ENCODE peak calls at places on chromosomes 2 and 18, in six cellular contexts. A is right atrium auricular region, F is adrenal gland, T is ovary, G is lower lobe of right lung, Q is tibial artery. J is an unnamed sample.

GRCh38 chr2:240353944-240354343 is 81.5 kb upstream of the GPC1 start:
- DNase-seq in A (no peak), F (no peak), T (no peak), G (peak; percentile 23), Q (no peak), J (no peak)

GRCh38 chr2:55119711-55120487 is 69.6 kb upstream of the RTN4 start:
- DNase-seq in A (no peak), F (no peak), T (no peak), G (no peak), Q (no peak), J (peak; percentile 31)

GRCh38 chr2:109375131-109375561 is 238.6 kb downstream of the SEPTIN10 start:
- DNase-seq in A (peak; percentile 54), F (peak; percentile 49), T (no peak), G (no peak), Q (no peak), J (no peak)

GRCh38 chr2:206800501-206801416 is 35.4 kb downstream of the FASTKD2 start:
- DNase-seq in A (peak; percentile 83), F (peak; percentile 82), T (peak; percentile 74), G (peak; percentile 50), Q (peak; percentile 58), J (peak; percentile 69)

GRCh38 chr2:42359304-42359749 is 1.7 kb downstream of the COX7A2L start:
- DNase-seq in A (no peak), F (no peak), T (no peak), G (no peak), Q (no peak), J (no peak)

GRCh38 chr2:75571730-75572430 is 11.1 kb upstream of the EVA1A start:
- DNase-seq in A (no peak), F (no peak), T (no peak), G (no peak), Q (no peak), J (no peak)

GRCh38 chr2:186135697-186136096 is 350.4 kb upstream of the ZC3H15 start:
- DNase-seq in A (no peak), F (no peak), T (no peak), G (no peak), Q (no peak), J (no peak)

GRCh38 chr2:98170076-98170475 is 83.1 kb downstream of the VWA3B start:
- DNase-seq in A (no peak), F (no peak), T (no peak), G (no peak), Q (no peak), J (no peak)

GRCh38 chr2:28355521-28356094 is 37.0 kb upstream of the FOSL2 start:
- DNase-seq in A (no peak), F (peak; percentile 94), T (peak; percentile 61), G (peak; percentile 60), Q (peak; percentile 65), J (no peak)

GRCh38 chr2:72956936-72957335 is 39.6 kb downstream of the EMX1 start:
- DNase-seq in A (no peak), F (no peak), T (no peak), G (no peak), Q (no peak), J (no peak)

GRCh38 chr2:61537590-61538178 is 472 bp downstream of the XPO1 start:
- DNase-seq in A (no peak), F (no peak), T (peak; percentile 57), G (no peak), Q (peak; percentile 46), J (no peak)

GRCh38 chr2:197092431-197092830 is 165.9 kb upstream of the PGAP1 start:
- DNase-seq in A (no peak), F (peak; percentile 72), T (peak; percentile 79), G (no peak), Q (no peak), J (no peak)

GRCh38 chr2:29382486-29382885 is 267.3 kb downstream of the CLIP4 start:
- DNase-seq in A (no peak), F (no peak), T (no peak), G (no peak), Q (no peak), J (no peak)

GRCh38 chr18:37532917-37533316 is 32.7 kb downstream of the CELF4 start:
- DNase-seq in A (no peak), F (no peak), T (no peak), G (no peak), Q (no peak), J (no peak)

GRCh38 chr2:207847807-207848544 is 78.3 kb upstream of the FZD5 start:
- DNase-seq in A (no peak), F (no peak), T (no peak), G (peak; percentile 70), Q (peak; percentile 29), J (no peak)

GRCh38 chr2:30262716-30263309 is 31.5 kb downstream of the LBH start:
- DNase-seq in A (no peak), F (no peak), T (no peak), G (no peak), Q (no peak), J (no peak)

GRCh38 chr2:237692601-237693079 is 65.3 kb downstream of the LRRFIP1 start:
- DNase-seq in A (no peak), F (peak; percentile 74), T (peak; percentile 63), G (peak; percentile 66), Q (no peak), J (no peak)

GRCh38 chr18:60667016-60667415 is 294.4 kb upstream of the MC4R start:
- DNase-seq in A (no peak), F (no peak), T (no peak), G (no peak), Q (no peak), J (no peak)

GRCh38 chr2:100214265-100214961 is 72.0 kb upstream of the AFF3 start:
- DNase-seq in A (no peak), F (no peak), T (no peak), G (no peak), Q (peak; percentile 55), J (no peak)

DNA sequence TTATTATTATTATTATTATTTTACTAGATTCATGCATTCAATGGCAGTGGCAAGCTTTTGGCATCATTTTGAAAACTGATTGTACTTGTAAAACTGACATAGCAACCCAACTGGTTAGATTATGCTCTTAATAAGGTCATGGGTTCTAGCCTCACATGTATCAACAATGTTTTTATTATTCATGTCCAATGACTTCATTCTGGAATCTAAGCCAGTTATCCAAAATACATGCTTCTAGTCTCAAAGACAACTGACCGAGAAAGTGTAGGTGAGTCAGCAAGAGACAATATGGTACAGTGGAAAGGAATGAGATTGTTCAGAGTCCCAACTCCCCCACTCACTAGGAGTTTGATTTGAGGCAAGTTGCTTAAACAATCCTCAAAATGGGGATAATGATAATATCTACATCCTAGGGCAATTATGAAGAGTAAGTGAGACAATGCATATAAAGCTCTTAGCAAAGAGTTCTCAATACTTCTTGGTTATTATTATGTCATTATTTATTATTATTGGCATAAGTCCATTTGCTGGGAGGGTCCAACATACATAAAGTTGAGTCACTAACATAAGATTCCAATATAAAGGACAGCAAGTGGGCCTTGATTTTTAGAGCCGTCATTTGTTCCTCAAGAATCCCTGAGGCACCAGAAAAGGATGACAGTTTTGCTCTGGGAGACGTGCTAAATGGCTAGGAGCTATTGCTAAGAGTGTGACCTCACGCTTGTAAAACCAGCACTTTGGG is 99.4 kb downstream of the NEB start:
- DNase-seq in A (no peak), F (no peak), T (no peak), G (no peak), Q (no peak), J (no peak)
- H3K27ac ChIP-seq in A (no peak overlapping the region), F (no peak overlapping the region), T (no peak overlapping the region), G (no peak overlapping the region), Q (no peak overlapping the region), J (no peak overlapping the region)

DNA sequence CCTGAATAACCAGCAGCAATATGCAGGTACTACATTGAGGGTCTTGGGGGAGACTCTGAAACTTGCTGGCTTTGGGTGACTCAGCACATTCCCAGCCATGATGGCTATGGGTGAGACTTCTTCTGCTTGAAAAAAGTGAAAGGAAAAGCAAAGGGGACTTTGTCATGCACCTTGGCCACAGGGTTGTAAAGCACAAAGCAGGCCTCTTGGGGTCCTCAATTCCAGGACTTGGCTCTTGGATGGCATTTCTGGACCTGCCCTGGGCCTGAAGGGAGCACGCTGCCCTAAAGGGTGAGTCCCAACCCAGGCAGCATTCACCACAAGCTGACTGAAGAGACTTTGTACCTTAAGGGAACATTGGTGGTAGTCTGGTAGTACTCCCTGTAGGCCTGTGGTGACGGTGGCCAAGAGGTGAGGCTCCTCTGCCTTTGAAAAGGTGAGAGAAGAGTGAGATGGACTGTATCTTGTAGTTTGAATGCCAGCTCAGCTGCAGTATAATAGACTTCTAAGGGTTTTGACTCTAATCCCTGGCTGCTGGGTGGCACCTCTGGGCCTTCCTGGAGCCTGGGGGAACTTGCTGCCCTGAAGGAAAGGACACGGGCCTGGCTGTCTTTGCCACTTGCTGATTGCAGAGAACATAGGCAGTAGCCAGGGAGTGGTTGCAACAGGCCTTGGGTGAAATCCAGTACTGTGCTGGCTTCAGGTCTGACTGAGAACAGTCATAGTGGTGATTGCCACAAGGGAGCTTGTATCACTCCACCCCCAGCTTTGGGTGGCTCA is 36.5 kb upstream of the CYTIP start:
- DNase-seq in A (peak; percentile 92), F (no peak), T (no peak), G (peak; percentile 58), Q (peak; percentile 85), J (no peak)
- H3K27ac ChIP-seq in A (peak overlapping the region; percentile 67), F (no peak overlapping the region), T (no peak overlapping the region), G (no peak overlapping the region), Q (peak overlapping the region; percentile 34), J (no peak overlapping the region)

DNA sequence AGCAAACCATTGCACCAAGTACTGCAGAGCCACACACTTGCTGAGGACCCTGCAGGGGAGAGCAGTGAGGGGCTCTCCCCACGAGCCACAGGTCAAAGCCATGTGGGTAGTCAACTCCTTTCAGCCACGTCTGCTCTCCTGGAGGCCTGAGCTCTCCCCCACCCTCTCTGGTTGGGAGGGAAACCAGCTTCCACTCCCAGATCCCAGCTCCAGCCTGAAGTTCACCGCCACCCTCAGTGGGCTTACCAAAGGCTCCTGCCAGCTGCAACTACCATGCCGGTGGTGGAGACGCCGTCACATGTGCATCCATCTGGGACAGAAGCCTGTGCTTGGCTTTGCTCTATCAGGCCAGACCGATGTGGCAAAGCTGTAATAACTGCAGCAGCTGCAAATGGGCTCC is 521.5 kb upstream of the RAB6C start:
- DNase-seq in A (no peak), F (no peak), T (no peak), G (no peak), Q (no peak), J (no peak)
- H3K27ac ChIP-seq in A (no peak overlapping the region), F (no peak overlapping the region), T (no peak overlapping the region), G (no peak overlapping the region), Q (no peak overlapping the region), J (no peak overlapping the region)

GRCh38 chr2:96771792-96772618 is 11.3 kb downstream of the CNNM4 start:
- DNase-seq in A (no peak), F (no peak), T (no peak), G (peak; percentile 73), Q (no peak), J (no peak)

GRCh38 chr2:96768083-96768561 is 7.4 kb downstream of the CNNM4 start:
- DNase-seq in A (no peak), F (no peak), T (no peak), G (no peak), Q (no peak), J (no peak)

GRCh38 chr2:96767135-96767871 is 6.6 kb downstream of the CNNM4 start:
- DNase-seq in A (no peak), F (no peak), T (no peak), G (no peak), Q (no peak), J (no peak)

GRCh38 chr2:96770451-96770850 is 9.7 kb downstream of the CNNM4 start:
- DNase-seq in A (no peak), F (no peak), T (no peak), G (no peak), Q (no peak), J (no peak)

DNA sequence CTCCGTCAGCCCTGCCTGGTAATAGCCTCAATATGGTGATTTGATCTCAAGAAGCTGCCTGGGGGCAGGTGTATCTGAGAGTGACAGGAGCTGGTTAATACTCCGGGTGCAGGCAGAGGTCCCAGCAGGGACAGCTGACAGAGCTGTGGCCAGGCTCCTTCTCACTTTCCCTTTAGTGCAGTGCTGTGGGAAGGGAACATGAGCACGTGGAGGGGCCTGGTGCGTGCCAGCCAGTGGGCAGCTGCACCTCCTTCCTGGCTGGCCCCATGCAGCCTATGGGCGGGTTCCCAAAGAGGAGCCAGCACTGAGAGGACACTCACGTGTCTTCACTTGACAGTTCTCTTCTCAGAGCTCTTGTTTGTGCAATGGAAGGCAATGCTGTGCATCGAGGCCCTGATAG is 9.1 kb downstream of the CNNM4 start:
- DNase-seq in A (peak; percentile 69), F (peak; percentile 82), T (no peak), G (peak; percentile 72), Q (peak; percentile 65), J (peak; percentile 30)
- H3K27ac ChIP-seq in A (peak overlapping the region; percentile 69), F (no peak overlapping the region), T (no peak overlapping the region), G (no peak overlapping the region), Q (no peak overlapping the region), J (no peak overlapping the region)

J was measured in caudate nucleus.